ENCODE peak calls at places on chromosomes 5 and 9, in eight cellular contexts. One of them, this sample, is unnamed.

GRCh38 chr9:132881826-132882225 is 3.1 kb downstream of the SPACA9 start:
- DNase-seq in adrenal gland: no peak
- DNase-seq in transverse colon: no peak
- DNase-seq in H1: no peak
- DNase-seq in stomach: no peak
- DNase-seq in body of pancreas: no peak
- DNase-seq in uterus: no peak
- DNase-seq in HCT116: no peak
- DNase-seq in this sample: no peak

GRCh38 chr5:139794067-139794846 is 1.4 kb upstream of the PSD2 start:
- DNase-seq in adrenal gland: no peak
- DNase-seq in transverse colon: no peak
- DNase-seq in H1: no peak
- DNase-seq in stomach: no peak
- DNase-seq in body of pancreas: no peak
- DNase-seq in uterus: no peak
- DNase-seq in HCT116: no peak
- DNase-seq in this sample: no peak

GRCh38 chr5:143629871-143630658 is 181.9 kb upstream of the HMHB1 start:
- DNase-seq in adrenal gland: no peak
- DNase-seq in transverse colon: no peak
- DNase-seq in H1: no peak
- DNase-seq in stomach: no peak
- DNase-seq in body of pancreas: no peak
- DNase-seq in uterus: no peak
- DNase-seq in HCT116: no peak
- DNase-seq in this sample: no peak

GRCh38 chr9:70563010-70563409 is 148.6 kb upstream of the KLF9 start:
- DNase-seq in adrenal gland: no peak
- DNase-seq in transverse colon: no peak
- DNase-seq in H1: no peak
- DNase-seq in stomach: no peak
- DNase-seq in body of pancreas: no peak
- DNase-seq in uterus: no peak
- DNase-seq in HCT116: no peak
- DNase-seq in this sample: peak; percentile 78

GRCh38 chr5:86572825-86573224 is 44.9 kb upstream of the COX7C start:
- DNase-seq in adrenal gland: no peak
- DNase-seq in transverse colon: no peak
- DNase-seq in H1: no peak
- DNase-seq in stomach: no peak
- DNase-seq in body of pancreas: no peak
- DNase-seq in uterus: no peak
- DNase-seq in HCT116: no peak
- DNase-seq in this sample: no peak

GRCh38 chr9:124776952-124777645 is at the start of gene OLFML2A:
- DNase-seq in adrenal gland: no peak
- DNase-seq in transverse colon: peak; percentile 26
- DNase-seq in H1: no peak
- DNase-seq in stomach: no peak
- DNase-seq in body of pancreas: no peak
- DNase-seq in uterus: no peak
- DNase-seq in HCT116: no peak
- DNase-seq in this sample: no peak

GRCh38 chr5:153896701-153897100 is 142.0 kb downstream of the FAM114A2 start:
- DNase-seq in adrenal gland: no peak
- DNase-seq in transverse colon: no peak
- DNase-seq in H1: no peak
- DNase-seq in stomach: no peak
- DNase-seq in body of pancreas: peak; percentile 11
- DNase-seq in uterus: no peak
- DNase-seq in HCT116: no peak
- DNase-seq in this sample: no peak

GRCh38 chr9:98370300-98370975 is 115.0 kb upstream of the TBC1D2 start:
- DNase-seq in adrenal gland: no peak
- DNase-seq in transverse colon: no peak
- DNase-seq in H1: no peak
- DNase-seq in stomach: no peak
- DNase-seq in body of pancreas: no peak
- DNase-seq in uterus: no peak
- DNase-seq in HCT116: no peak
- DNase-seq in this sample: no peak

GRCh38 chr9:35518981-35519679 is 29.2 kb downstream of the RUSC2 start:
- DNase-seq in adrenal gland: no peak
- DNase-seq in transverse colon: no peak
- DNase-seq in H1: no peak
- DNase-seq in stomach: no peak
- DNase-seq in body of pancreas: peak; percentile 34
- DNase-seq in uterus: no peak
- DNase-seq in HCT116: no peak
- DNase-seq in this sample: no peak

GRCh38 chr9:130741024-130741305 is 47.4 kb downstream of the EXOSC2 start:
- DNase-seq in adrenal gland: no peak
- DNase-seq in transverse colon: no peak
- DNase-seq in H1: no peak
- DNase-seq in stomach: no peak
- DNase-seq in body of pancreas: no peak
- DNase-seq in uterus: no peak
- DNase-seq in HCT116: no peak
- DNase-seq in this sample: no peak

GRCh38 chr9:122463828-122464632 is 13.7 kb downstream of the OR1J1 start:
- DNase-seq in adrenal gland: no peak
- DNase-seq in transverse colon: no peak
- DNase-seq in H1: peak; percentile 23
- DNase-seq in stomach: no peak
- DNase-seq in body of pancreas: no peak
- DNase-seq in uterus: no peak
- DNase-seq in HCT116: peak; percentile 28
- DNase-seq in this sample: no peak
- TF ChIP-seq POLR2A in adrenal gland: no peak
- TF ChIP-seq POLR2A in transverse colon: no peak
- TF ChIP-seq POLR2A in H1: peak; percentile 20
- TF ChIP-seq POLR2A in stomach: no peak
- TF ChIP-seq POLR2A in body of pancreas: no peak
- TF ChIP-seq POLR2A in uterus: no peak
- TF ChIP-seq POLR2A in HCT116: no peak
- TF ChIP-seq POLR2A in this sample: no peak

GRCh38 chr5:103648086-103648485 is 85.5 kb upstream of the NUDT12 start:
- DNase-seq in adrenal gland: no peak
- DNase-seq in transverse colon: no peak
- DNase-seq in H1: no peak
- DNase-seq in stomach: no peak
- DNase-seq in body of pancreas: no peak
- DNase-seq in uterus: no peak
- DNase-seq in HCT116: no peak
- DNase-seq in this sample: no peak
- TF ChIP-seq CTCF in adrenal gland: no peak
- TF ChIP-seq CTCF in transverse colon: no peak
- TF ChIP-seq CTCF in H1: peak; percentile 39
- TF ChIP-seq CTCF in stomach: no peak
- TF ChIP-seq CTCF in body of pancreas: no peak
- TF ChIP-seq CTCF in uterus: no peak
- TF ChIP-seq CTCF in HCT116: no peak
- TF ChIP-seq CTCF in this sample: no peak

GRCh38 chr9:5408596-5408995 is 29.1 kb downstream of the PLGRKT start:
- DNase-seq in adrenal gland: no peak
- DNase-seq in transverse colon: no peak
- DNase-seq in H1: no peak
- DNase-seq in stomach: no peak
- DNase-seq in body of pancreas: no peak
- DNase-seq in uterus: no peak
- DNase-seq in HCT116: no peak
- DNase-seq in this sample: no peak
- H3K27me3 ChIP-seq in adrenal gland: no peaks in the 10 kb centered on the region
- H3K27me3 ChIP-seq in transverse colon: no peaks in the 10 kb centered on the region
- H3K27me3 ChIP-seq in H1: no peaks in the 10 kb centered on the region
- H3K27me3 ChIP-seq in stomach: no peaks in the 10 kb centered on the region
- H3K27me3 ChIP-seq in body of pancreas: no peaks in the 10 kb centered on the region
- H3K27me3 ChIP-seq in uterus: no peaks in the 10 kb centered on the region
- H3K27me3 ChIP-seq in HCT116: no peaks in the 10 kb centered on the region
- H3K27me3 ChIP-seq in this sample: no peaks in the 10 kb centered on the region

DNA sequence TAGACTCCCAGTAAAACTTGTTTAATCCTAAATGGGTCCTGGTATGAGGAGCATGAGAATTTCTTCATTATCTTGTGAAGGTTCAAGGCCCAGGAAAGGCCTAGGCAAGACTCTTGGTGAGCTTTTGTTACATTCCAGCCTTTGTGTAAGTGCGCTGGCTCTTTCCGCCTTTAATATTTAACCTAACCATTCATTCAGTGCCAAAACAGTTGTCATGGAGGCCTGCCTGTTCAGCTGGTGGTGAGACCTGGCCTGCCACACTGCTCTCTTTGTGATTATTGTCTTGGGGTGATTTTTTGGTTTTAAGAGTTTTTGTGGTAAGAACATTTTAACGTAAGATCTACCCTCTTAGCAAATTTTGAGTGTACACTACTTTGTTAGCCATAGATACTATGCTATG is 127.5 kb upstream of the WWC1 start:
- DNase-seq in adrenal gland: no peak
- DNase-seq in transverse colon: peak; percentile 48
- DNase-seq in H1: no peak
- DNase-seq in stomach: peak; percentile 62
- DNase-seq in body of pancreas: peak; percentile 86
- DNase-seq in uterus: no peak
- DNase-seq in HCT116: no peak
- DNase-seq in this sample: no peak
- TF ChIP-seq POLR2A in adrenal gland: no peak
- TF ChIP-seq POLR2A in transverse colon: no peak
- TF ChIP-seq POLR2A in H1: no peak
- TF ChIP-seq POLR2A in stomach: no peak
- TF ChIP-seq POLR2A in body of pancreas: no peak
- TF ChIP-seq POLR2A in uterus: no peak
- TF ChIP-seq POLR2A in HCT116: no peak
- TF ChIP-seq POLR2A in this sample: no peak

GRCh38 chr9:73050062-73050814 is 97.4 kb upstream of the ALDH1A1 start:
- DNase-seq in adrenal gland: no peak
- DNase-seq in transverse colon: no peak
- DNase-seq in H1: no peak
- DNase-seq in stomach: no peak
- DNase-seq in body of pancreas: no peak
- DNase-seq in uterus: no peak
- DNase-seq in HCT116: no peak
- DNase-seq in this sample: no peak
- TF ChIP-seq CTCF in adrenal gland: no peak
- TF ChIP-seq CTCF in transverse colon: no peak
- TF ChIP-seq CTCF in H1: no peak
- TF ChIP-seq CTCF in stomach: no peak
- TF ChIP-seq CTCF in body of pancreas: no peak
- TF ChIP-seq CTCF in uterus: no peak
- TF ChIP-seq CTCF in HCT116: no peak
- TF ChIP-seq CTCF in this sample: no peak

This sample was measured in vagina.